ENCODE peak calls at places on chromosomes 12 and 14, in four cellular contexts. I, J, R and E are unnamed samples.

GRCh38 chr12:45310627-45310968 is 94.7 kb downstream of the ANO6 start:
- DNase-seq in I (no peak), J (no peak), R (no peak), E (no peak)

GRCh38 chr12:5166976-5167375 is 123.3 kb downstream of the KCNA5 start:
- DNase-seq in I (no peak), J (no peak), R (no peak), E (no peak)

GRCh38 chr12:109440851-109441490 is 36.1 kb downstream of the KCTD10 start:
- DNase-seq in I (no peak), J (no peak), R (no peak), E (no peak)

GRCh38 chr12:218728-219590 is 5.0 kb upstream of the SLC6A12 start:
- DNase-seq in I (no peak), J (no peak), R (no peak), E (no peak)

GRCh38 chr12:63276537-63277365 is 125.8 kb upstream of the AVPR1A start:
- DNase-seq in I (no peak), J (no peak), R (no peak), E (peak; percentile 45)

GRCh38 chr14:19873178-19873577 is 1.8 kb upstream of the OR4K2 start:
- DNase-seq in I (no peak), J (no peak), R (no peak), E (no peak)

GRCh38 chr12:25384038-25384953 is 133.6 kb upstream of the KRAS start:
- DNase-seq in I (no peak), J (peak; percentile 42), R (no peak), E (no peak)

GRCh38 chr12:47071241-47071852 is 8.1 kb upstream of the PCED1B start:
- DNase-seq in I (no peak), J (no peak), R (no peak), E (no peak)

GRCh38 chr14:104219731-104220224 is 81.4 kb downstream of the KIF26A start:
- DNase-seq in I (peak; percentile 46), J (peak; percentile 6), R (peak; percentile 23), E (no peak)

GRCh38 chr12:86256169-86256568 is at the start of gene MGAT4C:
- DNase-seq in I (no peak), J (no peak), R (no peak), E (no peak)

GRCh38 chr12:90695415-90695814 is 259.6 kb downstream of the CCER1 start:
- DNase-seq in I (no peak), J (no peak), R (no peak), E (no peak)

GRCh38 chr12:46160081-46160980 is 108.5 kb downstream of the SLC38A1 start:
- DNase-seq in I (peak; percentile 70), J (no peak), R (no peak), E (no peak)

GRCh38 chr12:103956515-103957027 is 9.1 kb upstream of the TDG start:
- DNase-seq in I (no peak), J (no peak), R (no peak), E (no peak)

GRCh38 chr14:39467889-39468524 is 35.8 kb upstream of the FBXO33 start:
- DNase-seq in I (no peak), J (no peak), R (no peak), E (no peak)

GRCh38 chr12:31989987-31990386 is 30.8 kb downstream of the RESF1 start:
- DNase-seq in I (no peak), J (no peak), R (no peak), E (no peak)

GRCh38 chr12:94094700-94095099 is 53.7 kb upstream of the PLXNC1 start:
- DNase-seq in I (no peak), J (no peak), R (no peak), E (no peak)

GRCh38 chr14:77302926-77303325 is 17.8 kb downstream of the POMT2 start:
- DNase-seq in I (no peak), J (no peak), R (no peak), E (no peak)

GRCh38 chr14:60848066-60848465 is 113.5 kb downstream of the MNAT1 start:
- DNase-seq in I (no peak), J (no peak), R (no peak), E (no peak)

GRCh38 chr12:52390739-52391617 is 5.5 kb upstream of the KRT84 start:
- DNase-seq in I (peak; percentile 56), J (peak; percentile 22), R (no peak), E (no peak)

GRCh38 chr12:59396941-59397340 is 198.9 kb upstream of the SLC16A7 start:
- DNase-seq in I (no peak), J (no peak), R (no peak), E (no peak)

GRCh38 chr14:103198429-103199140 is 75.3 kb downstream of the TNFAIP2 start:
- DNase-seq in I (peak; percentile 86), J (no peak), R (no peak), E (no peak)

GRCh38 chr14:21024668-21025373 is at the start of gene NDRG2:
- DNase-seq in I (peak; percentile 94), J (peak; percentile 90), R (peak; percentile 93), E (peak; percentile 71)

GRCh38 chr12:109656681-109657262 is 56.9 kb upstream of the FAM222A start:
- DNase-seq in I (no peak), J (no peak), R (no peak), E (no peak)

GRCh38 chr14:82710257-82710841 is 1176.7 kb upstream of the SEL1L start:
- DNase-seq in I (no peak), J (peak; percentile 30), R (peak; percentile 51), E (no peak)

GRCh38 chr12:113524495-113524894 is 52.8 kb upstream of the LHX5 start:
- DNase-seq in I (no peak), J (no peak), R (no peak), E (no peak)

GRCh38 chr14:96627386-96627785 is 125.2 kb downstream of the PAPOLA start:
- DNase-seq in I (no peak), J (no peak), R (no peak), E (no peak)

GRCh38 chr12:57178213-57178612 is 30.8 kb upstream of the LRP1-AS start:
- DNase-seq in I (no peak), J (no peak), R (no peak), E (no peak)

GRCh38 chr12:52045794-52046199 is 5.4 kb upstream of the NR4A1 start:
- DNase-seq in I (peak; percentile 78), J (peak; percentile 77), R (no peak), E (no peak)

GRCh38 chr12:60419986-60420385 is 824.2 kb downstream of the SLC16A7 start:
- DNase-seq in I (no peak), J (no peak), R (no peak), E (no peak)

GRCh38 chr12:563250-563781 is 99.9 kb downstream of the NINJ2 start:
- DNase-seq in I (no peak), J (no peak), R (no peak), E (no peak)

GRCh38 chr14:101062611-101063010 is 159.1 kb upstream of the RTL1 start:
- DNase-seq in I (peak; percentile 3), J (no peak), R (no peak), E (no peak)

GRCh38 chr14:44564908-44565307 is 57.8 kb upstream of the FSCB start:
- DNase-seq in I (no peak), J (no peak), R (no peak), E (no peak)

GRCh38 chr14:101462726-101463565 is 98.3 kb upstream of the DIO3 start:
- DNase-seq in I (no peak), J (no peak), R (no peak), E (no peak)

GRCh38 chr14:52950410-52950897 is 396 bp downstream of the FERMT2 start:
- DNase-seq in I (peak; percentile 88), J (peak; percentile 38), R (peak; percentile 72), E (no peak)

GRCh38 chr14:99028041-99028440 is 244.0 kb downstream of the BCL11B start:
- DNase-seq in I (no peak), J (no peak), R (no peak), E (no peak)

GRCh38 chr14:99024926-99025325 is 247.1 kb downstream of the BCL11B start:
- DNase-seq in I (no peak), J (no peak), R (no peak), E (no peak)

GRCh38 chr14:99028521-99028920 is 243.5 kb downstream of the BCL11B start:
- DNase-seq in I (no peak), J (no peak), R (no peak), E (no peak)

GRCh38 chr14:99025418-99025817 is 246.6 kb downstream of the BCL11B start:
- DNase-seq in I (no peak), J (no peak), R (no peak), E (no peak)

GRCh38 chr14:99026471-99026870 is 245.5 kb downstream of the BCL11B start:
- DNase-seq in I (no peak), J (no peak), R (no peak), E (no peak)
- H3K4me3 ChIP-seq in I (no peak overlapping the region), J (no peak overlapping the region), R (no peak overlapping the region), E (no peak overlapping the region)

GRCh38 chr12:124394462-124395128 is 99.7 kb downstream of the RFLNA start:
- DNase-seq in I (no peak), J (no peak), R (peak; percentile 62), E (no peak)

GRCh38 chr12:124392991-124393790 is 98.3 kb downstream of the RFLNA start:
- DNase-seq in I (peak; percentile 96), J (peak; percentile 87), R (peak; percentile 96), E (peak; percentile 77)

GRCh38 chr12:124391340-124392261 is 96.7 kb downstream of the RFLNA start:
- DNase-seq in I (peak; percentile 83), J (peak; percentile 71), R (peak; percentile 62), E (peak; percentile 69)

GRCh38 chr12:124393831-124394230 is 98.9 kb downstream of the RFLNA start:
- DNase-seq in I (no peak), J (no peak), R (no peak), E (no peak)

DNA sequence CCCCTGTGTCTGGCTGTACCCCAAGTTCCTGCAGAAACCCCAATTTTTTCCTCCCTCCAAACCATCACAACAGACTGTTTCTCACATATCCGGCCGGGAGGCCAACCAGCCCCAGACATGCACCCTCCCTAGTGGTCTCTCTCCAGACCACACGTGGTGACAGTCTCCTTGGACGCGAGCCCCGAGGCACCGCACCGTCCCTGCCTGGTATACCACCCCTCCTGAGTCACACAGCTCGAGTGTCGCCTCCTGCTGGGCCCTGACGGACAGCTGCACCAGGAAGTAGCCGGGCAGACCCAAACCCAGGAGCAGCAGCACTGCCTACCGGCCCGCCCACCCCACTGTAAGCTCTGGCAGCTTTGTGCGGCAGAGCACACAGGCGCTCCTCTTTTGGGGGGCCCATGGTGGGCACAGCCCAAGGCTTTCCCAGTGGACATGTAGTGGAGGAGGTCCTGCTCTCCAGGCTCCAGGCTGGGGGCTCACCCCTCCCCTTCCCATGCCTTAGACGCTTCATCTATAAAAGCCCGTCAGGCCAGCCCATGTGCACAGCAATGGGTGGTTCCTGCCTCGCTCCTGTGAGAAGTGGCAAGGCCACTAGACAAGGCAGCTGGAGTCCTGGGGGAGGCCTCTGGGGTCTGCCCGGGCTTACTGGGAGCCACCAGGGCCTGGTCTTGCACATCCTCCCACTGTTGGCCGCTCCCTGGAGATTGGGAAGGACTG is 97.5 kb downstream of the RFLNA start:
- DNase-seq in I (no peak), J (peak; percentile 40), R (peak; percentile 62), E (no peak)
- TF ChIP-seq EP300 in I (no peak), J (no peak), R (no peak), E (no peak)

DNA sequence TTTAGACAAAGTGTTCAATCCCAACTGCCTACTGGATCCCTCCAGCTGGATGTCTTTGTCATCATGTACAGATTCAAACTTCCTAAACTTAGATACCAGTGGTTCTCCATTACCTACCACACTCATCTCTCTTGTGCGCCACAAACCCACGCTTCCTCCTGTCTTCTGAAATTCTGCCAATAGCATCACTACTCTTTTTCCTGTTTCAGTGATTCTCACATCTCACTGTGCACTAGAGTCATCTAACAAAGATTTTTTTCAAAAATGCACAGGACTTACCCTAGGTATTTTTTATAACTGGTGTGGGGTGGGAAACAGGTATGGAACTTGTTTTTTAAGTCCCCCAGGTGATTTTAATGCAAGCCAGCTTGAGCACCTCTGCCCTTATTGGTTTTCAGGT is 5.9 kb downstream of the PSMB5 start:
- DNase-seq in I (no peak), J (no peak), R (no peak), E (no peak)
- H3K36me3 ChIP-seq in I (peaks cover 40% of the 10 kb centered on the region), J (no peaks in the 10 kb centered on the region), R (no peaks in the 10 kb centered on the region), E (peaks cover 11% of the 10 kb centered on the region)

GRCh38 chr12:124390442-124391116 is 95.7 kb downstream of the RFLNA start:
- DNase-seq in I (peak; percentile 89), J (peak; percentile 63), R (peak; percentile 61), E (no peak)
- H3K4me3 ChIP-seq in I (peak overlapping the region; percentile 5), J (no peak overlapping the region), R (no peak overlapping the region), E (no peak overlapping the region)